ENCODE peak calls at places on chromosomes 6 and 20, in ten cellular contexts. D is activated CD8-positive, alpha-beta T cell treated with anti-CD3 and anti-CD28 coated beads for 36 hours; C is ovary; P is OCI-LY7; F is KG1; S is non-pigmented ciliary epithelial cell; K is Panc1; Y is small intestine; G is nucleus accumbens; Z is T-cell. B is an unnamed sample.

GRCh38 chr6:138795809-138796469 is at the start of gene ECT2L:
- DNase-seq in G (no peak), C (peak), D (no peak), Z (no peak), Y (peak), P (no peak), K (no peak), F (no peak), S (no peak), B (peak)

GRCh38 chr20:10648651-10649050 is 25.1 kb downstream of the JAG1 start:
- DNase-seq in G (no peak), Z (no peak), D (no peak), Y (no peak), C (no peak), F (no peak), K (no peak), S (no peak), P (no peak), B (peak)

GRCh38 chr6:97189767-97190166 is 93.2 kb downstream of the MMS22L start:
- DNase-seq in P (no peak), G (no peak), Z (no peak), K (no peak), D (no peak), Y (no peak), F (no peak), S (no peak), C (no peak), B (no peak)

GRCh38 chr6:291148-291696 is 1.1 kb upstream of the DUSP22 start:
- DNase-seq in C (no peak), F (no peak), G (no peak), K (no peak), P (peak), D (peak), Z (no peak), Y (peak), S (no peak), B (no peak)

GRCh38 chr6:3398165-3398562 is 58.7 kb downstream of the SLC22A23 start:
- DNase-seq in G (no peak), Z (no peak), S (no peak), C (peak), P (no peak), D (no peak), K (no peak), F (no peak), Y (no peak), B (no peak)

GRCh38 chr6:150150458-150150820 is 7.6 kb downstream of the PPP1R14C start:
- DNase-seq in S (no peak), Z (no peak), F (no peak), C (no peak), P (no peak), G (no peak), Y (no peak), K (no peak), D (no peak), B (no peak)

GRCh38 chr6:131946992-131947955 is 3.9 kb downstream of the CCN2 start:
- DNase-seq in G (no peak), F (no peak), S (no peak), Y (no peak), Z (no peak), D (no peak), P (no peak), C (no peak), K (peak), B (no peak)

GRCh38 chr6:119313937-119314893 is 35.3 kb downstream of the MAN1A1 start:
- DNase-seq in C (no peak), F (peak), P (no peak), Y (peak), K (no peak), S (no peak), G (no peak), Z (peak), D (peak), B (peak)

GRCh38 chr6:11381801-11382513 is 149.5 kb upstream of the NEDD9 start:
- DNase-seq in G (no peak), P (peak), K (no peak), F (peak), S (no peak), D (peak), Y (peak), Z (peak), C (no peak), B (peak)

GRCh38 chr6:18328549-18328922 is 58.6 kb upstream of the RNF144B start:
- DNase-seq in F (no peak), K (no peak), Y (no peak), D (no peak), Z (no peak), P (peak), S (no peak), C (no peak), G (no peak), B (no peak)

GRCh38 chr6:108562503-108562993 is 1.8 kb downstream of the FOXO3 start:
- DNase-seq in K (peak), C (peak), P (no peak), Y (peak), Z (no peak), F (no peak), G (peak), S (no peak), D (no peak), B (peak)

GRCh38 chr6:43829470-43829869 is 59.5 kb downstream of the VEGFA start:
- DNase-seq in G (no peak), K (no peak), D (no peak), F (no peak), S (no peak), Y (peak), C (no peak), Z (no peak), P (no peak), B (no peak)

GRCh38 chr20:33399924-33400323 is 1.4 kb downstream of the CDK5RAP1 start:
- DNase-seq in Y (no peak), C (no peak), P (no peak), F (no peak), Z (no peak), D (no peak), G (no peak), K (no peak), S (no peak), B (no peak)

GRCh38 chr6:111871207-111871606 is 2.0 kb downstream of the FYN start:
- DNase-seq in S (no peak), Z (peak), P (peak), Y (peak), F (no peak), G (no peak), D (peak), C (no peak), K (no peak), B (no peak)

GRCh38 chr20:59386819-59387218 is 86.4 kb downstream of the EDN3 start:
- DNase-seq in C (no peak), K (no peak), D (no peak), S (no peak), Z (no peak), Y (no peak), G (no peak), P (no peak), F (no peak), B (no peak)

GRCh38 chr20:20466341-20466879 is 98.5 kb downstream of the INSM1 start:
- DNase-seq in Y (no peak), P (peak), K (no peak), Z (no peak), G (no peak), S (peak), C (no peak), F (no peak), D (peak), B (no peak)

GRCh38 chr20:25160897-25161296 is 34.6 kb upstream of the ENTPD6 start:
- DNase-seq in C (no peak), P (no peak), F (no peak), S (no peak), Z (no peak), G (no peak), D (no peak), Y (no peak), K (no peak), B (no peak)

GRCh38 chr6:8845691-8846090 is 410.3 kb upstream of the SLC35B3 start:
- DNase-seq in G (no peak), Z (no peak), Y (no peak), C (no peak), K (no peak), P (no peak), S (no peak), F (no peak), D (no peak), B (no peak)

GRCh38 chr6:108222504-108222903 is 38.3 kb downstream of the SNX3 start:
- DNase-seq in D (no peak), P (no peak), K (no peak), F (no peak), Y (no peak), S (no peak), Z (no peak), C (no peak), G (no peak), B (no peak)

GRCh38 chr6:145051661-145052060 is 683.7 kb downstream of the EPM2A start:
- DNase-seq in F (no peak), S (no peak), P (no peak), Z (no peak), C (no peak), Y (no peak), D (no peak), G (no peak), K (no peak), B (no peak)

GRCh38 chr6:81169166-81169565 is 583.3 kb downstream of the TENT5A start:
- DNase-seq in P (no peak), Y (no peak), Z (no peak), D (no peak), S (peak), F (no peak), G (no peak), C (no peak), K (no peak), B (no peak)

GRCh38 chr6:81822584-81822983 is 70.1 kb upstream of the TENT5A start:
- DNase-seq in S (no peak), Y (peak), K (no peak), Z (no peak), C (no peak), D (no peak), G (no peak), F (no peak), P (no peak), B (no peak)

GRCh38 chr6:18262812-18263560 is 1.3 kb downstream of the DEK start:
- DNase-seq in Y (peak), S (no peak), Z (no peak), P (peak), D (peak), F (peak), G (no peak), K (no peak), C (no peak), B (no peak)

GRCh38 chr20:7912551-7912950 is 27.7 kb downstream of the HAO1 start:
- DNase-seq in Z (no peak), F (no peak), D (no peak), G (no peak), K (no peak), S (no peak), P (no peak), C (no peak), Y (no peak), B (no peak)

GRCh38 chr6:166771701-166772100 is 144.7 kb upstream of the RPS6KA2 start:
- DNase-seq in C (no peak), K (no peak), D (no peak), F (no peak), S (no peak), Z (no peak), P (no peak), G (no peak), Y (no peak), B (no peak)

GRCh38 chr6:11331136-11331535 is 98.7 kb upstream of the NEDD9 start:
- DNase-seq in S (no peak), D (no peak), G (no peak), Z (no peak), Y (no peak), C (no peak), P (no peak), K (no peak), F (no peak), B (no peak)

GRCh38 chr6:132053523-132053922 is 102.4 kb upstream of the CCN2 start:
- DNase-seq in P (no peak), Y (no peak), Z (no peak), C (no peak), G (no peak), D (no peak), S (peak), K (no peak), F (no peak), B (no peak)

GRCh38 chr20:63252157-63252780 is 2.0 kb downstream of the NKAIN4 start:
- DNase-seq in F (no peak), S (no peak), P (no peak), Z (no peak), D (no peak), C (no peak), K (no peak), G (peak), Y (no peak), B (no peak)

B was measured in transverse colon.